ENCODE peak calls at places on chromosome 5, in six cellular contexts. J is trophoblast cell, M is mesenchymal stem cell, B is H9, G is IMR-90, I is H1. W is an unnamed sample.

GRCh38 chr5:147911427-147911826 is 5.1 kb upstream of the C5orf46 start:
- DNase-seq in G (no peak), B (no peak), J (no peak), I (no peak), M (no peak), W (no peak)

GRCh38 chr5:59698207-59698606 is 195.3 kb downstream of the PDE4D start:
- DNase-seq in I (no peak), G (no peak), B (no peak), J (no peak), M (no peak), W (no peak)

GRCh38 chr5:111948517-111948916 is 191.5 kb upstream of the NREP start:
- DNase-seq in J (peak), B (no peak), M (peak), G (peak), I (no peak), W (no peak)

GRCh38 chr5:68499952-68500351 is 284.4 kb downstream of the PIK3R1 start:
- DNase-seq in M (no peak), G (peak), B (no peak), J (peak), I (no peak), W (no peak)

GRCh38 chr5:112348387-112348786 is 70.7 kb downstream of the EPB41L4A start:
- DNase-seq in M (no peak), G (no peak), I (no peak), J (no peak), B (no peak), W (no peak)

GRCh38 chr5:80109549-80110478 is 74.7 kb downstream of the THBS4 start:
- DNase-seq in I (peak), J (no peak), M (no peak), B (peak), G (no peak), W (no peak)

GRCh38 chr5:177494356-177495195 is 2.8 kb downstream of the PDLIM7 start:
- DNase-seq in J (peak), M (peak), I (peak), B (peak), G (peak), W (peak)

GRCh38 chr5:126395198-126395597 is 28.0 kb upstream of the GRAMD2B start:
- DNase-seq in G (peak), I (no peak), B (no peak), M (peak), J (peak), W (no peak)

GRCh38 chr5:125424374-125424773 is 677.9 kb upstream of the ZNF608 start:
- DNase-seq in B (no peak), G (no peak), M (no peak), J (no peak), I (no peak), W (no peak)

GRCh38 chr5:169474226-169474625 is 109.3 kb upstream of the SPDL1 start:
- DNase-seq in I (no peak), G (no peak), J (no peak), M (no peak), B (no peak), W (no peak)

GRCh38 chr5:134374234-134374633 is 2.9 kb downstream of the UBE2B start:
- DNase-seq in B (no peak), M (peak), J (peak), I (no peak), G (no peak), W (no peak)

GRCh38 chr5:16673241-16673998 is 56.6 kb upstream of the RETREG1 start:
- DNase-seq in M (no peak), B (no peak), I (no peak), G (no peak), J (no peak), W (no peak)

GRCh38 chr5:124408738-124409453 is 337.5 kb downstream of the ZNF608 start:
- DNase-seq in I (no peak), B (no peak), J (no peak), M (peak), G (peak), W (peak)

GRCh38 chr5:137822158-137822764 is 45.4 kb upstream of the MYOT start:
- DNase-seq in G (peak), J (peak), B (peak), I (peak), M (peak), W (peak)

GRCh38 chr5:143775258-143775657 is 36.7 kb upstream of the HMHB1 start:
- DNase-seq in G (peak), I (no peak), B (no peak), J (no peak), M (peak), W (no peak)

GRCh38 chr5:130871346-130872086 is 293.5 kb downstream of the HINT1 start:
- DNase-seq in I (peak), J (peak), G (peak), M (peak), B (peak), W (no peak)

GRCh38 chr5:127042593-127042992 is 12.2 kb upstream of the MARCHF3 start:
- DNase-seq in J (no peak), I (no peak), M (no peak), B (no peak), G (peak), W (no peak)

GRCh38 chr5:75734913-75735789 is 17.9 kb upstream of the POC5 start:
- DNase-seq in I (peak), M (peak), G (peak), B (peak), J (peak), W (peak)

GRCh38 chr5:174363934-174364333 is 318.4 kb downstream of the NSG2 start:
- DNase-seq in M (no peak), B (no peak), I (no peak), G (no peak), J (no peak), W (no peak)

GRCh38 chr5:78286288-78286687 is 8.2 kb downstream of the AP3B1 start:
- DNase-seq in B (no peak), J (no peak), G (no peak), M (no peak), I (no peak), W (no peak)
- H2BK5ac ChIP-seq in B (no peak), J (no peak), G (no peak), M (no peak), I (no peak), W (no peak)

DNA sequence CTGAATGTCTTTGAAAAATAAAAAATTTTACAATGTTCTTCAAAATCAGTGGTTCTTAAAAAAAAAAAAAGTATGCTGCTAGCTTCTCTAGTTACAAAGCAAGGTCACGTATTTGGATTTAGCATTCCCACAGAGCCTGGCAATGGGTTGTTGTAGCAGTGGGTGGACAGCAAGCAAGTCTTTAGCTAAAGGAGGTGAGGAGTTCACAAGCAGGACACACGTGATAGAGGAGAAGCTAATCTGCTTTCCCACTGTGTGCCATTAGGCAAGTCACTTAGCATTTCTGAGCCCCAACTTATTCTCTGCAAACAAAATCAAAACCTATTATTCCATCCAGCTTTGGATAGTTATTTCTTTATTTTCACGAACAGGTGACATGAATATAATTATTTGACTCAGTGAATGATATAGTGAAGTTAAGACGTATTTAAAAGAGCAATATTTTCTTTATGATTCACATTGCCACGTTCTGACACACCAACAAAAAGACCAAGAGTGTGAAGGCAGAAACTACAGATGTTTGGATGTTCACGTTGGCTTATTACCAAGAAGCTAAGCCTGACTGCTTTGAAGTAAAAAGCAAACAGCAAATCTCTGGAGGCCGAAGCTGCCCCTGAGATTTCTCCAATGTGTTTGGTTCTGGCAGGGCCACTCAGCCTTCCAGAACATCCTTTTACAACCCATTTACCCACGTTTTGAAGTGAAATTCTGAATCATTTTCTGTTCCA is 612.1 kb upstream of the CDH6 start:
- DNase-seq in G (no peak), I (no peak), J (no peak), B (no peak), M (no peak), W (no peak)
- H2AFZ ChIP-seq in G (no peak), I (no peak), J (no peak), B (no peak), M (no peak), W (no peak)

GRCh38 chr5:149561848-149562247 is 10.6 kb upstream of the CSNK1A1 start:
- DNase-seq in B (peak), G (peak), M (peak), J (peak), I (no peak), W (no peak)
- H3K27ac ChIP-seq in B (peak), G (peak), M (peak), J (peak), I (peak), W (no peak)

DNA sequence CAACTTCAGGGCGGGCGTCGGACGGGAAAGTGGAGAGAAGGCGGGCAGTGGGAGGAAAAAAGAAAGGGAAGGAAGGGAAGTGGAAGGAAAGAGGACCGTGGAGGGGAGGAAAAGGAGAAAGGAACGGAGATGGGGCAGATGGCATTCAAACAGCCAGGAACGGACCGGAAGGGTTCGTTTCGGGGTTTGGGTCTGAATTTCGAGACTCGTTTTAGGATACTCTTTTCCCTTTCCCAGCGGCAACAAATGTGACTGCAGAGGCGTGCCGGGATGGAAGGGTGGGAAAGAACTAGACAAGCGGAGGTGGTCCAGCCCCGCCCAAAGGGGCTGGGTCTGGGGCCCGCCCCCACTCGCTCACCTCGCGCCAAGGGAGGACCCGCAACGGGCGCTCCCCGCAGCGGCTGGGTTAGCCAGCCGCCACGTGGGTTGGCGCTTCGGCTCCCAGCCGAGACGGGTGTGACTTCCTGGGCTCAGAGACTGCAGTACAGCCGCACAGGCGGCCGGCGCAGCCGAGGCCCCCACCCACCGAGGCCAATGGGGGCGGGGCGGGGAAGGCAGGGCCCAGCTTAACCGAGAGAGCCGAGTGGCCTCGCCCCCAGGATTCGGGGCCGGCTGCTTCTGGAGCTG is 2.7 kb downstream of the VCAN start:
- DNase-seq in G (peak), I (peak), M (peak), J (peak), B (peak), W (peak)
- H2BK5ac ChIP-seq in G (peak), I (no peak), M (peak), J (no peak), B (no peak), W (no peak)

GRCh38 chr5:92637960-92638359 is 943.1 kb downstream of the NR2F1-AS1 start:
- DNase-seq in J (no peak), M (no peak), G (no peak), I (no peak), B (no peak), W (no peak)
- H2AFZ ChIP-seq in J (no peak), M (no peak), G (no peak), I (no peak), B (no peak), W (no peak)

GRCh38 chr5:142435410-142436115 is 110.7 kb upstream of the SPRY4 start:
- DNase-seq in J (no peak), M (no peak), G (no peak), I (no peak), B (no peak), W (no peak)

GRCh38 chr5:142432369-142432863 is 107.6 kb upstream of the SPRY4 start:
- DNase-seq in M (no peak), G (no peak), B (no peak), I (no peak), J (no peak), W (no peak)

GRCh38 chr5:142433526-142434321 is 108.9 kb upstream of the SPRY4 start:
- DNase-seq in I (no peak), J (no peak), G (peak), B (no peak), M (peak), W (no peak)

GRCh38 chr5:142432961-142433360 is 108.1 kb upstream of the SPRY4 start:
- DNase-seq in I (no peak), G (no peak), M (no peak), J (peak), B (no peak), W (no peak)

GRCh38 chr5:142434322-142434612 is 109.4 kb upstream of the SPRY4 start:
- DNase-seq in G (no peak), M (no peak), J (no peak), B (no peak), I (no peak), W (no peak)
- H3K27ac ChIP-seq in G (no peak), M (peak), J (no peak), B (no peak), I (no peak), W (no peak)